ENCODE peak calls at places on chromosomes 11 and 22, in five cellular contexts. Z is psoas muscle, X is epithelial cell of esophagus, E is fibroblast of villous mesenchyme, M is A549. B is an unnamed sample.

GRCh38 chr11:8224711-8225110 is 39.0 kb downstream of the LMO1 start:
- DNase-seq in X (no peak), E (no peak), Z (no peak), M (no peak), B (no peak)

GRCh38 chr11:33344611-33345010 is 87.4 kb downstream of the HIPK3 start:
- DNase-seq in M (no peak), E (no peak), Z (no peak), X (no peak), B (peak)

GRCh38 chr11:121418625-121419114 is 33.4 kb upstream of the SORL1 start:
- DNase-seq in X (no peak), M (no peak), Z (no peak), E (no peak), B (no peak)

GRCh38 chr11:17673951-17674350 is 45.4 kb upstream of the MYOD1 start:
- DNase-seq in E (no peak), X (peak), Z (no peak), M (no peak), B (no peak)

GRCh38 chr22:20433686-20434241 is 3.9 kb downstream of the SCARF2 start:
- DNase-seq in X (no peak), M (no peak), E (no peak), Z (peak), B (no peak)

GRCh38 chr22:23533328-23533762 is 46.7 kb downstream of the IGLL1 start:
- DNase-seq in X (peak), M (peak), E (peak), Z (peak), B (no peak)

GRCh38 chr11:76131585-76131984 is 74.7 kb downstream of the WNT11 start:
- DNase-seq in M (no peak), E (peak), Z (no peak), X (no peak), B (no peak)

GRCh38 chr11:78532991-78533861 is 41.4 kb downstream of the NARS2 start:
- DNase-seq in E (no peak), Z (no peak), M (no peak), X (no peak), B (no peak)

GRCh38 chr22:19873138-19873959 is 18.7 kb upstream of the GNB1L start:
- DNase-seq in Z (no peak), E (peak), M (no peak), X (no peak), B (no peak)

GRCh38 chr22:37726240-37726887 is 29.5 kb downstream of the TRIOBP start:
- DNase-seq in Z (no peak), E (peak), X (peak), M (no peak), B (peak)

GRCh38 chr22:29031236-29031982 is 30.2 kb downstream of the C22orf31 start:
- DNase-seq in M (peak), E (peak), X (peak), Z (peak), B (peak)

GRCh38 chr11:70244698-70245097 is 25.8 kb upstream of the PPFIA1 start:
- DNase-seq in E (peak), M (peak), Z (peak), X (no peak), B (peak)

GRCh38 chr11:94128171-94128745 is 383 bp upstream of the PANX1 start:
- DNase-seq in X (peak), Z (no peak), E (no peak), M (no peak), B (no peak)

GRCh38 chr11:73576226-73576625 is 21.7 kb downstream of the FAM168A start:
- DNase-seq in M (no peak), E (no peak), Z (no peak), X (no peak), B (no peak)

GRCh38 chr22:47044722-47045545 is 282.5 kb downstream of the TBC1D22A start:
- DNase-seq in Z (peak), E (no peak), X (no peak), M (no peak), B (no peak)

GRCh38 chr11:95085117-95085825 is 4.4 kb upstream of the ENDOD1 start:
- DNase-seq in M (no peak), E (no peak), X (no peak), Z (no peak), B (no peak)

GRCh38 chr22:46592390-46592872 is 27.8 kb upstream of the GRAMD4 start:
- DNase-seq in M (no peak), Z (no peak), X (no peak), E (no peak), B (peak)

GRCh38 chr22:43404673-43405385 is 7.0 kb upstream of the MPPED1 start:
- DNase-seq in X (peak), E (no peak), M (no peak), Z (peak), B (no peak)

GRCh38 chr11:111623527-111624030 is 21.3 kb downstream of the SIK2 start:
- DNase-seq in E (no peak), X (peak), Z (no peak), M (no peak), B (no peak)

GRCh38 chr11:125233736-125234275 is 69.3 kb downstream of the PKNOX2 start:
- DNase-seq in Z (no peak), E (no peak), M (no peak), X (no peak), B (no peak)

GRCh38 chr11:6156628-6157367 is 13.3 kb downstream of the OR52B2 start:
- DNase-seq in M (no peak), Z (no peak), X (peak), E (no peak), B (no peak)

GRCh38 chr22:44444341-44445306 is 53.4 kb downstream of the RTL6 start:
- DNase-seq in Z (no peak), X (no peak), E (no peak), M (no peak), B (no peak)

GRCh38 chr22:46024136-46024840 is 47.3 kb upstream of the WNT7B start:
- DNase-seq in E (no peak), X (no peak), Z (no peak), M (no peak), B (no peak)

GRCh38 chr11:83722392-83722791 is 436.2 kb upstream of the CCDC90B start:
- DNase-seq in M (no peak), E (no peak), Z (no peak), X (no peak), B (no peak)

GRCh38 chr11:20374746-20375305 is 11.3 kb downstream of the HTATIP2 start:
- DNase-seq in Z (no peak), M (no peak), E (no peak), X (peak), B (no peak)

GRCh38 chr11:62081378-62082291 is 42.2 kb upstream of the INCENP start:
- DNase-seq in Z (peak), X (peak), M (peak), E (peak), B (peak)

GRCh38 chr11:36280531-36280930 is 8.7 kb downstream of the COMMD9 start:
- DNase-seq in X (peak), Z (no peak), M (no peak), E (no peak), B (peak)

GRCh38 chr11:95507794-95508193 is 276.8 kb upstream of the SESN3 start:
- DNase-seq in M (no peak), E (no peak), X (no peak), Z (no peak), B (no peak)

GRCh38 chr11:115682901-115683300 is 178.7 kb upstream of the CADM1 start:
- DNase-seq in X (no peak), E (no peak), Z (no peak), M (no peak), B (no peak)

GRCh38 chr11:18721576-18722292 is 4.3 kb downstream of the IGSF22 start:
- DNase-seq in M (peak), Z (peak), E (peak), X (peak), B (peak)

GRCh38 chr11:70207531-70208131 is 4.5 kb downstream of the FADD start:
- DNase-seq in X (no peak), Z (no peak), E (no peak), M (no peak), B (no peak)

GRCh38 chr11:11265320-11265719 is 87.7 kb downstream of the CSNK2A3 start:
- DNase-seq in M (no peak), Z (no peak), E (no peak), X (no peak), B (no peak)

GRCh38 chr11:62792193-62792575 is 378 bp upstream of the TMEM223 start:
- DNase-seq in E (no peak), M (no peak), X (no peak), Z (no peak), B (no peak)

GRCh38 chr22:48811885-48812284 is 1015.8 kb downstream of the BRD1 start:
- DNase-seq in Z (no peak), X (no peak), M (no peak), E (no peak), B (no peak)

GRCh38 chr11:75767228-75767572 is 1.4 kb upstream of the DGAT2 start:
- DNase-seq in X (no peak), Z (no peak), E (no peak), M (no peak), B (no peak)

GRCh38 chr11:117585631-117586030 is 211.4 kb downstream of the DSCAML1 start:
- DNase-seq in Z (no peak), X (no peak), E (no peak), M (no peak), B (no peak)

GRCh38 chr11:117582491-117582890 is 214.5 kb downstream of the DSCAML1 start:
- DNase-seq in E (no peak), X (no peak), M (no peak), Z (no peak), B (no peak)

GRCh38 chr11:117580866-117581265 is 216.2 kb downstream of the DSCAML1 start:
- DNase-seq in M (no peak), Z (no peak), E (no peak), X (no peak), B (no peak)

GRCh38 chr11:117584056-117584830 is 212.8 kb downstream of the DSCAML1 start:
- DNase-seq in Z (no peak), X (no peak), E (no peak), M (no peak), B (peak)

GRCh38 chr11:117583063-117583801 is 213.8 kb downstream of the DSCAML1 start:
- DNase-seq in Z (no peak), E (no peak), X (no peak), M (no peak), B (no peak)
- H3K4me3 ChIP-seq in Z (no peak), E (no peak), X (no peak), M (no peak), B (no peak)

DNA sequence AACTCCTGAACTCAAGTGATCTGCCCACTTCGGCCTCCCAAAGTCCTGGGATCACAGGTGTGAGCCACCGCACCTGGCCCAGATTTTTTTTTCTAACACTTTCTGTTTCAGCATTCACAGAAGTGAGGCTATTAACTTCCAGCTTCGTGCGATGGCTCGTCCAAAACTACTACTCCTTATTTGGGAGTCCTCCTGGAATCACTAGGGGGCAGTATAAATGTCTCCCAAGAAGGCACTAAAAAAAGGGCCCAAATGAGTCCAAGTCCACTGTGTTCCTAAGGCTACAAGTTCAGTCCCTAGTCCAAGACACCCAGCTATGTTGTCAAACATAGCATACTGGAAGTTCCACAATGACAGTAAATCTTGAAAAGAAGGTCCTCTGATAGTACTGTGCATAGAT is 63.2 kb upstream of the BIRC3 start:
- DNase-seq in E (no peak), Z (no peak), M (peak), X (no peak), B (no peak)
- TF ChIP-seq CTCF in E (peak), Z (no peak), M (no peak), X (peak), B (peak)

GRCh38 chr11:3160252-3161031 is 4.7 kb downstream of the OSBPL5 start:
- DNase-seq in M (no peak), Z (peak), E (peak), X (peak), B (peak)
- H3K4me3 ChIP-seq in M (no peak), Z (peak), E (peak), X (peak), B (peak)

GRCh38 chr11:43515090-43515489 is 156.4 kb downstream of the TTC17 start:
- DNase-seq in E (no peak), X (no peak), Z (no peak), M (no peak), B (no peak)
- TF ChIP-seq CTCF in E (peak), X (peak), Z (no peak), M (no peak), B (no peak)

GRCh38 chr11:119829407-119829806 is 100.4 kb upstream of the NECTIN1 start:
- DNase-seq in Z (no peak), M (no peak), X (no peak), E (no peak), B (no peak)

GRCh38 chr11:119832132-119832531 is 103.1 kb upstream of the NECTIN1 start:
- DNase-seq in E (no peak), Z (no peak), X (no peak), M (no peak), B (no peak)

GRCh38 chr11:119830400-119830799 is 101.4 kb upstream of the NECTIN1 start:
- DNase-seq in X (no peak), M (no peak), Z (no peak), E (no peak), B (no peak)

GRCh38 chr11:119832536-119832935 is 103.5 kb upstream of the NECTIN1 start:
- DNase-seq in M (peak), X (peak), Z (no peak), E (peak), B (peak)

GRCh38 chr11:119831011-119831410 is 102.0 kb upstream of the NECTIN1 start:
- DNase-seq in M (no peak), Z (no peak), X (no peak), E (no peak), B (no peak)
- H3K4me3 ChIP-seq in M (no peak), Z (no peak), X (no peak), E (no peak), B (no peak)

GRCh38 chr11:119375629-119376196 is 5.8 kb downstream of the USP2 start:
- DNase-seq in M (no peak), E (peak), X (no peak), Z (peak), B (peak)
- TF ChIP-seq CTCF in M (no peak), E (no peak), X (no peak), Z (no peak), B (no peak)